ENCODE peak calls at places on chromosomes 7 and 10, in eight cellular contexts. E, B, N, K, Q, V, J and U are unnamed samples.

GRCh38 chr10:71219918-71220688 is 7.7 kb downstream of the UNC5B start:
- DNase-seq in E (no peak), B (no peak), N (no peak), K (no peak), Q (no peak), V (no peak), J (no peak), U (no peak)

GRCh38 chr7:6323936-6324701 is 51.7 kb upstream of the CYTH3 start:
- DNase-seq in E (no peak), B (no peak), N (no peak), K (no peak), Q (no peak), V (no peak), J (no peak), U (no peak)

GRCh38 chr7:27174077-27175004 is at the start of gene HOXA10:
- DNase-seq in E (no peak), B (peak; percentile 52), N (no peak), K (peak; percentile 82), Q (no peak), V (peak; percentile 39), J (peak; percentile 58), U (no peak)

GRCh38 chr10:33290286-33291052 is 44.0 kb downstream of the NRP1 start:
- DNase-seq in E (no peak), B (no peak), N (no peak), K (no peak), Q (no peak), V (no peak), J (no peak), U (no peak)

GRCh38 chr7:72243329-72243728 is 168.8 kb downstream of the CALN1 start:
- DNase-seq in E (no peak), B (no peak), N (no peak), K (no peak), Q (no peak), V (no peak), J (no peak), U (no peak)

GRCh38 chr7:126529833-126530232 is 722.9 kb downstream of the GRM8 start:
- DNase-seq in E (no peak), B (no peak), N (no peak), K (no peak), Q (no peak), V (no peak), J (no peak), U (no peak)

GRCh38 chr7:132134814-132135445 is 441.3 kb downstream of the PLXNA4 start:
- DNase-seq in E (no peak), B (no peak), N (no peak), K (no peak), Q (no peak), V (no peak), J (no peak), U (no peak)

GRCh38 chr7:66952343-66953043 is 31.5 kb downstream of the TMEM248 start:
- DNase-seq in E (no peak), B (no peak), N (no peak), K (peak; percentile 83), Q (peak; percentile 87), V (no peak), J (peak; percentile 22), U (no peak)

GRCh38 chr10:3902809-3903410 is 117.9 kb upstream of the KLF6 start:
- DNase-seq in E (no peak), B (no peak), N (no peak), K (peak; percentile 68), Q (peak; percentile 29), V (no peak), J (no peak), U (no peak)

GRCh38 chr10:29691564-29692064 is 56.8 kb upstream of the SVIL start:
- DNase-seq in E (no peak), B (no peak), N (no peak), K (peak; percentile 51), Q (peak; percentile 40), V (no peak), J (peak; percentile 18), U (no peak)

GRCh38 chr10:3774814-3775670 is 10.0 kb downstream of the KLF6 start:
- DNase-seq in E (no peak), B (peak; percentile 10), N (no peak), K (peak; percentile 97), Q (peak; percentile 94), V (peak; percentile 71), J (no peak), U (peak; percentile 64)

GRCh38 chr10:74681917-74682627 is 144.3 kb upstream of the KAT6B start:
- DNase-seq in E (no peak), B (no peak), N (no peak), K (peak; percentile 11), Q (peak; percentile 39), V (no peak), J (no peak), U (no peak)

GRCh38 chr10:105352827-105353226 is 711.7 kb downstream of the SORCS3 start:
- DNase-seq in E (no peak), B (no peak), N (no peak), K (no peak), Q (no peak), V (no peak), J (no peak), U (no peak)

GRCh38 chr10:127919418-127920191 is 12.7 kb downstream of the PTPRE start:
- DNase-seq in E (no peak), B (peak; percentile 52), N (no peak), K (no peak), Q (no peak), V (no peak), J (peak; percentile 79), U (no peak)

GRCh38 chr7:87592300-87592699 is 8.4 kb downstream of the ABCB1 start:
- DNase-seq in E (no peak), B (no peak), N (no peak), K (no peak), Q (no peak), V (no peak), J (no peak), U (no peak)

GRCh38 chr7:6623589-6624245 is 8.3 kb downstream of the ZNF853 start:
- DNase-seq in E (no peak), B (no peak), N (no peak), K (no peak), Q (no peak), V (no peak), J (no peak), U (no peak)

GRCh38 chr10:96880575-96880974 is 48.5 kb downstream of the LCOR start:
- DNase-seq in E (no peak), B (no peak), N (no peak), K (no peak), Q (no peak), V (no peak), J (no peak), U (no peak)

GRCh38 chr10:60236869-60237524 is 152.7 kb downstream of the ANK3 start:
- DNase-seq in E (no peak), B (no peak), N (no peak), K (peak; percentile 47), Q (peak; percentile 37), V (peak; percentile 4), J (no peak), U (peak; percentile 51)

GRCh38 chr7:16652255-16652583 is 6.2 kb downstream of the BZW2 start:
- DNase-seq in E (no peak), B (no peak), N (no peak), K (no peak), Q (no peak), V (no peak), J (no peak), U (no peak)

GRCh38 chr7:74203956-74204615 is 5.7 kb upstream of the LAT2 start:
- DNase-seq in E (no peak), B (no peak), N (no peak), K (no peak), Q (no peak), V (no peak), J (no peak), U (no peak)

GRCh38 chr7:115779561-115779960 is 251.0 kb downstream of the TFEC start:
- DNase-seq in E (no peak), B (no peak), N (no peak), K (no peak), Q (peak; percentile 12), V (no peak), J (no peak), U (no peak)

GRCh38 chr7:47799529-47799928 is 148.7 kb downstream of the PKD1L1 start:
- DNase-seq in E (no peak), B (no peak), N (no peak), K (peak; percentile 37), Q (no peak), V (no peak), J (no peak), U (no peak)

GRCh38 chr7:68432585-68432984 is 1165.7 kb upstream of the AUTS2 start:
- DNase-seq in E (no peak), B (no peak), N (no peak), K (no peak), Q (no peak), V (no peak), J (no peak), U (no peak)